ENCODE peak calls at places on chromosomes 7 and 10, in ten cellular contexts. C, Y, S, E, F, B, K, H, O and A are unnamed samples.

GRCh38 chr7:110104243-110104642 is 986.7 kb upstream of the LRRN3 start:
- DNase-seq in C (no peak), Y (no peak), S (no peak), E (no peak), F (no peak), B (no peak), K (no peak), H (no peak), O (no peak), A (no peak)

GRCh38 chr10:52027055-52027454 is 287.0 kb upstream of the DKK1 start:
- DNase-seq in C (no peak), Y (no peak), S (peak; percentile 66), E (no peak), F (no peak), B (no peak), K (no peak), H (no peak), O (no peak), A (no peak)

GRCh38 chr7:122143376-122143750 is 686 bp downstream of the AASS start:
- DNase-seq in C (peak; percentile 17), Y (peak; percentile 79), S (peak; percentile 17), E (peak; percentile 19), F (peak; percentile 13), B (no peak), K (no peak), H (no peak), O (peak; percentile 21), A (no peak)

GRCh38 chr7:30816291-30817059 is 45.3 kb downstream of the MINDY4 start:
- DNase-seq in C (peak; percentile 60), Y (no peak), S (peak; percentile 59), E (no peak), F (peak; percentile 53), B (no peak), K (no peak), H (no peak), O (peak; percentile 60), A (no peak)

GRCh38 chr10:49053053-49053997 is 62.0 kb downstream of the VSTM4 start:
- DNase-seq in C (peak; percentile 28), Y (no peak), S (no peak), E (peak; percentile 33), F (peak; percentile 36), B (no peak), K (no peak), H (peak; percentile 9), O (no peak), A (no peak)

GRCh38 chr10:96532523-96532922 is 18.8 kb upstream of the TLL2 start:
- DNase-seq in C (no peak), Y (no peak), S (no peak), E (no peak), F (no peak), B (no peak), K (no peak), H (no peak), O (no peak), A (no peak)

GRCh38 chr7:81236560-81236959 is 317.7 kb upstream of the SEMA3C start:
- DNase-seq in C (no peak), Y (no peak), S (no peak), E (peak; percentile 16), F (no peak), B (no peak), K (no peak), H (no peak), O (no peak), A (no peak)

GRCh38 chr10:71063431-71063830 is 148.9 kb upstream of the UNC5B start:
- DNase-seq in C (no peak), Y (peak; percentile 61), S (no peak), E (no peak), F (no peak), B (no peak), K (no peak), H (no peak), O (no peak), A (no peak)

GRCh38 chr10:113284635-113285034 is 268.2 kb upstream of the HABP2 start:
- DNase-seq in C (no peak), Y (no peak), S (no peak), E (no peak), F (no peak), B (no peak), K (no peak), H (no peak), O (no peak), A (no peak)

GRCh38 chr10:113285291-113285690 is 267.6 kb upstream of the HABP2 start:
- DNase-seq in C (no peak), Y (no peak), S (peak; percentile 47), E (no peak), F (no peak), B (no peak), K (no peak), H (no peak), O (no peak), A (no peak)

GRCh38 chr10:113279262-113279661 is 273.6 kb upstream of the HABP2 start:
- DNase-seq in C (no peak), Y (no peak), S (no peak), E (no peak), F (no peak), B (no peak), K (no peak), H (no peak), O (no peak), A (no peak)

GRCh38 chr10:113287592-113287991 is 265.3 kb upstream of the HABP2 start:
- DNase-seq in C (no peak), Y (no peak), S (no peak), E (no peak), F (no peak), B (no peak), K (no peak), H (no peak), O (no peak), A (no peak)

DNA sequence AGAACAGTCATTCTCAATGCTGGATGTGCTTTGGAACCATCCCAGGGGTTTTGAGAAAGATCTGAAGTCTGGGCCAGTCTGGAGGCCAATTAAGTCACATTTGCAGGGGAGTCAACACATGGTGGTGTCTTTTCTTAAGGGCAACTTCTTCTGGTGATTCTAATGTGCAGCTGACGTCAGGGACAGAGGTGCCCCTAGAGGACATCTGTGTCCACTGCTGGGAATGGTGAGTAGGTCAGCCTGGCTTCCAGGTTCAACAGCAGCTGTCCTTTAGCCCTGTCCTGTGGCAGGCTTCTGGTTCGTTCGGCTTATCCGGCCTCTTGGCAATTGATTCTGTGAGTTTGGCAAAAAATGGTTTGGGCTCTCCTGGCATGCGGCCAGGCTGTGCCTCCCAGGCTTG is 269.7 kb upstream of the HABP2 start:
- DNase-seq in C (no peak), Y (no peak), S (no peak), E (no peak), F (no peak), B (no peak), K (no peak), H (no peak), O (no peak), A (no peak)
- TF ChIP-seq CTCF in C (no peak), Y (no peak), S (no peak), E (no peak), F (no peak), B (no peak), K (no peak), H (no peak), O (no peak), A (no peak)

GRCh38 chr7:74364061-74364460 is 74.9 kb downstream of the CLIP2 start:
- DNase-seq in C (no peak), Y (no peak), S (no peak), E (no peak), F (no peak), B (no peak), K (peak; percentile 36), H (no peak), O (no peak), A (no peak)
- TF ChIP-seq CTCF in C (no peak), Y (no peak), S (no peak), E (peak; percentile 25), F (no peak), B (no peak), K (peak; percentile 23), H (peak; percentile 26), O (no peak), A (no peak)

GRCh38 chr10:59234194-59234593 is 57.8 kb downstream of the PHYHIPL start:
- DNase-seq in C (no peak), Y (no peak), S (no peak), E (no peak), F (no peak), B (no peak), K (no peak), H (no peak), O (no peak), A (no peak)

GRCh38 chr10:59237775-59238174 is 61.3 kb downstream of the PHYHIPL start:
- DNase-seq in C (no peak), Y (no peak), S (no peak), E (no peak), F (no peak), B (no peak), K (no peak), H (no peak), O (no peak), A (no peak)

GRCh38 chr10:59229451-59229850 is 53.0 kb downstream of the PHYHIPL start:
- DNase-seq in C (no peak), Y (no peak), S (peak; percentile 4), E (no peak), F (no peak), B (no peak), K (no peak), H (no peak), O (no peak), A (no peak)

GRCh38 chr10:59236064-59236697 is 59.7 kb downstream of the PHYHIPL start:
- DNase-seq in C (no peak), Y (no peak), S (no peak), E (no peak), F (no peak), B (no peak), K (no peak), H (no peak), O (no peak), A (no peak)

GRCh38 chr10:59234814-59235429 is 58.5 kb downstream of the PHYHIPL start:
- DNase-seq in C (no peak), Y (no peak), S (peak; percentile 55), E (peak; percentile 56), F (no peak), B (no peak), K (peak; percentile 33), H (no peak), O (no peak), A (no peak)
- TF ChIP-seq CTCF in C (peak; percentile 52), Y (peak; percentile 6), S (peak; percentile 79), E (peak; percentile 70), F (peak; percentile 65), B (peak; percentile 44), K (peak; percentile 67), H (peak; percentile 55), O (peak; percentile 46), A (peak; percentile 57)

GRCh38 chr10:122112021-122112616 is 123.2 kb downstream of the TACC2 start:
- DNase-seq in C (no peak), Y (no peak), S (peak; percentile 53), E (peak; percentile 34), F (no peak), B (no peak), K (peak; percentile 50), H (no peak), O (no peak), A (no peak)

GRCh38 chr10:122115874-122116273 is 126.9 kb downstream of the TACC2 start:
- DNase-seq in C (no peak), Y (no peak), S (no peak), E (peak; percentile 28), F (no peak), B (no peak), K (peak; percentile 51), H (no peak), O (no peak), A (no peak)

GRCh38 chr10:122113161-122113944 is 124.4 kb downstream of the TACC2 start:
- DNase-seq in C (peak; percentile 73), Y (peak; percentile 78), S (peak; percentile 71), E (peak; percentile 60), F (peak; percentile 73), B (peak; percentile 84), K (peak; percentile 62), H (no peak), O (peak; percentile 70), A (peak; percentile 37)

GRCh38 chr10:122114156-122114747 is 125.3 kb downstream of the TACC2 start:
- DNase-seq in C (no peak), Y (no peak), S (no peak), E (no peak), F (no peak), B (no peak), K (no peak), H (no peak), O (peak; percentile 56), A (no peak)

GRCh38 chr10:122112625-122113160 is 123.7 kb downstream of the TACC2 start:
- DNase-seq in C (peak; percentile 90), Y (peak; percentile 78), S (peak; percentile 94), E (peak; percentile 92), F (peak; percentile 86), B (peak; percentile 93), K (peak; percentile 62), H (no peak), O (peak; percentile 85), A (no peak)
- TF ChIP-seq CTCF in C (peak; percentile 45), Y (no peak), S (peak; percentile 41), E (peak; percentile 43), F (peak; percentile 65), B (peak; percentile 64), K (no peak), H (no peak), O (peak; percentile 64), A (no peak)